ENCODE peak calls at places on chromosomes 3 and 15, in nine cellular contexts. V, Y, I, K, E, T, C, N and B are unnamed samples.

GRCh38 chr15:63447277-63447676 is 57.1 kb upstream of the USP3 start:
- DNase-seq in N (no peak), E (no peak), Y (no peak), I (no peak), K (no peak), T (no peak), C (no peak), V (no peak), B (no peak)

GRCh38 chr15:47293763-47294162 is 423.5 kb upstream of the SEMA6D start:
- DNase-seq in I (no peak), K (no peak), N (no peak), E (peak), V (peak), T (peak), Y (peak), C (no peak), B (no peak)

GRCh38 chr15:55846108-55846707 is 103.3 kb upstream of the PRTG start:
- DNase-seq in E (peak), C (peak), I (peak), K (no peak), V (no peak), T (peak), N (peak), Y (peak), B (peak)

GRCh38 chr3:172150268-172150667 is 110.9 kb downstream of the FNDC3B start:
- DNase-seq in C (no peak), Y (no peak), T (no peak), I (no peak), E (no peak), V (no peak), N (no peak), K (no peak), B (no peak)

GRCh38 chr15:94327356-94327936 is 96.1 kb downstream of the MCTP2 start:
- DNase-seq in N (peak), C (peak), K (no peak), Y (peak), T (no peak), V (no peak), E (peak), I (peak), B (no peak)

GRCh38 chr15:101499863-101500713 is 10.6 kb upstream of the PCSK6 start:
- DNase-seq in C (peak), E (no peak), I (no peak), T (no peak), N (peak), V (no peak), Y (no peak), K (no peak), B (peak)

GRCh38 chr3:126472277-126473006 is 3.2 kb downstream of the ZXDC start:
- DNase-seq in N (peak), Y (peak), I (no peak), T (peak), C (peak), E (peak), V (no peak), K (no peak), B (peak)

GRCh38 chr15:79957741-79958140 is 13.3 kb downstream of the BCL2A1 start:
- DNase-seq in I (no peak), N (no peak), K (no peak), C (no peak), T (no peak), E (peak), V (no peak), Y (no peak), B (no peak)

GRCh38 chr3:50502584-50503423 is 630 bp downstream of the CACNA2D2 start:
- DNase-seq in V (peak), E (no peak), Y (no peak), I (peak), K (no peak), C (no peak), T (no peak), N (no peak), B (peak)

GRCh38 chr3:101574388-101575156 is 592 bp downstream of the PCNP start:
- DNase-seq in E (peak), V (peak), I (no peak), T (peak), N (peak), C (peak), K (peak), Y (no peak), B (peak)

GRCh38 chr3:137762674-137763593 is 1.2 kb upstream of the SOX14 start:
- DNase-seq in T (no peak), I (peak), E (no peak), Y (no peak), K (no peak), V (no peak), N (no peak), C (no peak), B (no peak)

GRCh38 chr3:102441832-102442231 is 7.0 kb downstream of the ZPLD1 start:
- DNase-seq in I (no peak), C (no peak), V (no peak), Y (no peak), N (no peak), T (no peak), E (no peak), K (no peak), B (no peak)

GRCh38 chr15:39788108-39788507 is 5.5 kb upstream of the FSIP1 start:
- DNase-seq in T (no peak), E (peak), Y (no peak), V (no peak), N (no peak), C (no peak), I (no peak), K (no peak), B (no peak)

GRCh38 chr15:97567411-97567810 is 393.1 kb upstream of the ARRDC4 start:
- DNase-seq in N (no peak), T (no peak), E (no peak), I (no peak), C (no peak), K (no peak), Y (no peak), V (no peak), B (no peak)

GRCh38 chr3:30130391-30130790 is 476.0 kb upstream of the TGFBR2 start:
- DNase-seq in E (no peak), I (no peak), N (no peak), Y (no peak), V (no peak), K (no peak), T (no peak), C (no peak), B (no peak)

GRCh38 chr3:49930922-49931321 is 1.3 kb upstream of the MON1A start:
- DNase-seq in N (peak), Y (no peak), K (no peak), T (no peak), V (no peak), I (no peak), C (peak), E (no peak), B (peak)

GRCh38 chr15:74159773-74160172 is 13.7 kb upstream of the ISLR start:
- DNase-seq in K (no peak), E (no peak), C (no peak), I (no peak), N (no peak), V (no peak), T (no peak), Y (no peak), B (no peak)

GRCh38 chr3:66153471-66153870 is 67.3 kb upstream of the SLC25A26 start:
- DNase-seq in N (peak), V (no peak), I (no peak), Y (no peak), C (no peak), T (no peak), K (no peak), E (no peak), B (no peak)

GRCh38 chr3:32616267-32616962 is 45.8 kb upstream of the DYNC1LI1 start:
- DNase-seq in K (no peak), E (no peak), I (no peak), N (no peak), C (no peak), V (no peak), Y (peak), T (no peak), B (no peak)